ENCODE peak calls at places on chromosomes 5 and 9, in four cellular contexts. I is heart right ventricle; T is CD8-positive, alpha-beta T cell; G is HCT116. E is an unnamed sample.

GRCh38 chr5:174693697-174694400 is 30.5 kb upstream of the MSX2 start:
- DNase-seq in T (no peak), G (no peak), I (no peak), E (peak)

GRCh38 chr5:100803391-100803790 is 99.7 kb downstream of the ST8SIA4 start:
- DNase-seq in G (no peak), I (no peak), T (no peak), E (no peak)

GRCh38 chr9:119092125-119092524 is 277.1 kb downstream of the BRINP1 start:
- DNase-seq in G (no peak), T (no peak), I (no peak), E (peak)

GRCh38 chr5:91499943-91500531 is 116.9 kb upstream of the ARRDC3 start:
- DNase-seq in T (no peak), I (no peak), G (peak), E (no peak)

GRCh38 chr5:121695307-121695706 is 156.4 kb upstream of the FTMT start:
- DNase-seq in I (no peak), T (no peak), G (no peak), E (no peak)

GRCh38 chr9:26755476-26755875 is 137.1 kb downstream of the CAAP1 start:
- DNase-seq in G (no peak), I (no peak), T (no peak), E (no peak)

GRCh38 chr9:78695521-78695920 is 398.6 kb downstream of the PSAT1 start:
- DNase-seq in I (no peak), G (no peak), T (no peak), E (no peak)

GRCh38 chr5:112254303-112254702 is 164.8 kb downstream of the EPB41L4A start:
- DNase-seq in I (no peak), G (no peak), T (no peak), E (no peak)

GRCh38 chr5:157107508-157107907 is 1.3 kb downstream of the HAVCR2 start:
- DNase-seq in T (no peak), I (no peak), G (no peak), E (no peak)

GRCh38 chr5:179679014-179679674 is 1.7 kb downstream of the CBY3 start:
- DNase-seq in T (peak), G (no peak), I (peak), E (no peak)

GRCh38 chr5:162256711-162257110 is 189.1 kb downstream of the GABRG2 start:
- DNase-seq in T (no peak), I (no peak), G (no peak), E (no peak)

GRCh38 chr9:80793706-80794105 is 895.6 kb downstream of the TLE1 start:
- DNase-seq in I (no peak), G (no peak), T (no peak), E (no peak)

GRCh38 chr5:36450229-36451024 is 148.7 kb upstream of the RANBP3L start:
- DNase-seq in I (no peak), G (no peak), T (no peak), E (no peak)

GRCh38 chr5:62354028-62354874 is 48.2 kb downstream of the KIF2A start:
- DNase-seq in T (no peak), I (no peak), G (peak), E (no peak)

GRCh38 chr9:76901801-76902200 is 4.1 kb downstream of the PRUNE2 start:
- DNase-seq in T (no peak), G (no peak), I (no peak), E (no peak)

GRCh38 chr9:17075758-17076485 is 58.9 kb upstream of the CNTLN start:
- DNase-seq in T (no peak), I (no peak), G (no peak), E (no peak)

GRCh38 chr5:6333182-6333905 is 45.0 kb downstream of the MED10 start:
- DNase-seq in G (no peak), T (no peak), I (no peak), E (no peak)

GRCh38 chr5:64384761-64385160 is 121.1 kb upstream of the RGS7BP start:
- DNase-seq in T (no peak), G (peak), I (no peak), E (no peak)

GRCh38 chr9:2679011-2679410 is 38.3 kb upstream of the KCNV2 start:
- DNase-seq in G (no peak), T (no peak), I (no peak), E (no peak)

GRCh38 chr9:4026925-4027324 is 272.9 kb downstream of the GLIS3 start:
- DNase-seq in T (no peak), I (no peak), G (no peak), E (no peak)

GRCh38 chr9:99184073-99184426 is 37.7 kb downstream of the ALG2 start:
- DNase-seq in T (no peak), I (peak), G (no peak), E (no peak)

GRCh38 chr5:68253612-68254341 is 38.2 kb downstream of the PIK3R1 start:
- DNase-seq in G (no peak), I (no peak), T (no peak), E (no peak)

GRCh38 chr9:4832786-4833579 is 40.2 kb downstream of the RCL1 start:
- DNase-seq in I (no peak), G (peak), T (no peak), E (no peak)

GRCh38 chr5:37090123-37090726 is 159.0 kb downstream of the CPLANE1 start:
- DNase-seq in T (no peak), I (no peak), G (no peak), E (peak)

GRCh38 chr5:145975001-145975360 is 38.6 kb downstream of the SH3RF2 start:
- DNase-seq in G (no peak), T (no peak), I (peak), E (no peak)

GRCh38 chr5:164472150-164472549 is 966.7 kb downstream of the MAT2B start:
- DNase-seq in T (no peak), I (no peak), G (no peak), E (no peak)

GRCh38 chr9:38057416-38058195 is 11.4 kb downstream of the SHB start:
- DNase-seq in T (no peak), G (no peak), I (no peak), E (no peak)

GRCh38 chr5:172173771-172174170 is 14.3 kb downstream of the STK10 start:
- DNase-seq in G (no peak), T (peak), I (no peak), E (no peak)

GRCh38 chr5:39586185-39586584 is 161.4 kb upstream of the DAB2 start:
- DNase-seq in I (no peak), G (no peak), T (no peak), E (no peak)

GRCh38 chr5:112419596-112420110 is 576 bp upstream of the EPB41L4A start:
- DNase-seq in G (peak), T (no peak), I (peak), E (no peak)

GRCh38 chr5:122789461-122790171 is 14.7 kb downstream of the SNX2 start:
- DNase-seq in G (no peak), I (no peak), T (no peak), E (no peak)

GRCh38 chr5:157186309-157187045 is 5.8 kb downstream of the ITK start:
- DNase-seq in G (no peak), T (no peak), I (no peak), E (no peak)

GRCh38 chr5:109703827-109704226 is 14.1 kb downstream of the MAN2A1 start:
- DNase-seq in G (no peak), T (no peak), I (no peak), E (no peak)

GRCh38 chr9:136044207-136044970 is 50.7 kb downstream of the NACC2 start:
- DNase-seq in I (no peak), G (no peak), T (no peak), E (no peak)

GRCh38 chr5:176536132-176536901 is 885 bp downstream of the RNF44 start:
- DNase-seq in T (peak), I (peak), G (no peak), E (no peak)

GRCh38 chr5:120465281-120465961 is 1.3 kb downstream of the PRR16 start:
- DNase-seq in G (no peak), I (peak), T (no peak), E (no peak)

GRCh38 chr5:123147741-123148140 is 58.7 kb downstream of the PRDM6 start:
- DNase-seq in G (no peak), T (no peak), I (no peak), E (no peak)

GRCh38 chr5:137622850-137623249 is 113.0 kb downstream of the KLHL3 start:
- DNase-seq in G (no peak), I (peak), T (no peak), E (peak)

GRCh38 chr5:171668097-171668412 is 117.6 kb upstream of the SMIM23 start:
- DNase-seq in G (no peak), T (no peak), I (no peak), E (no peak)

GRCh38 chr9:18675345-18675744 is 201.4 kb downstream of the ADAMTSL1 start:
- DNase-seq in I (no peak), G (no peak), T (no peak), E (no peak)

GRCh38 chr5:72859127-72859526 is 42.7 kb downstream of the TNPO1 start:
- DNase-seq in G (no peak), T (no peak), I (no peak), E (no peak)

GRCh38 chr5:72857396-72857795 is 40.9 kb downstream of the TNPO1 start:
- DNase-seq in T (no peak), G (no peak), I (no peak), E (no peak)

GRCh38 chr5:72855821-72856220 is 39.4 kb downstream of the TNPO1 start:
- DNase-seq in I (no peak), G (no peak), T (no peak), E (no peak)

DNA sequence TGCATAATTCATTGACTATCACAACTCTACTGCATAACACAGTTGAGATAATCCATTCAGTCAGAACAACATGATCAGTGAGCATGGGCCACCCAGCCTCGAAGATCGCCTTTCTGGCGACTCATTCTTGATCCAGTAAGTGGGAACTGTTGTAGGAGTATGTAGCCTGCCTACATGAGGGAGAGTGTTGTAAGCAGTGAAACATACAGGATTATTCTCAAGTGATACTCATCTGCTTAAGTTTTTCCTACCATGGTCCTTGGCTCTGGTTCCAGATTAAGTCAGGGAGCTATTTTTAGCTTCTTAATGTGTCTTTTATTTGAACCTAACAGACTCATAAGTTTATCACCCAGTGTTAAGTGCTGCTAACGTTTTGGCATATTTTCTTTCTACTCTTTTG is 44.0 kb downstream of the TNPO1 start:
- DNase-seq in G (no peak), I (no peak), T (no peak), E (no peak)
- TF ChIP-seq CTCF in G (no peak), I (no peak), T (no peak), E (no peak)

GRCh38 chr9:121302341-121302740 is 34.4 kb downstream of the GSN start:
- DNase-seq in T (no peak), G (no peak), I (no peak), E (no peak)
- H3K4me3 ChIP-seq in T (no peak), G (no peak), I (peak), E (no peak)

GRCh38 chr5:160643588-160643987 is 208.4 kb downstream of the ATP10B start:
- DNase-seq in I (no peak), G (no peak), T (no peak), E (no peak)

GRCh38 chr5:160646033-160646432 is 206.0 kb downstream of the ATP10B start:
- DNase-seq in I (no peak), T (no peak), G (no peak), E (no peak)

GRCh38 chr5:160651682-160652645 is 200.0 kb downstream of the ATP10B start:
- DNase-seq in I (no peak), G (no peak), T (no peak), E (no peak)

DNA sequence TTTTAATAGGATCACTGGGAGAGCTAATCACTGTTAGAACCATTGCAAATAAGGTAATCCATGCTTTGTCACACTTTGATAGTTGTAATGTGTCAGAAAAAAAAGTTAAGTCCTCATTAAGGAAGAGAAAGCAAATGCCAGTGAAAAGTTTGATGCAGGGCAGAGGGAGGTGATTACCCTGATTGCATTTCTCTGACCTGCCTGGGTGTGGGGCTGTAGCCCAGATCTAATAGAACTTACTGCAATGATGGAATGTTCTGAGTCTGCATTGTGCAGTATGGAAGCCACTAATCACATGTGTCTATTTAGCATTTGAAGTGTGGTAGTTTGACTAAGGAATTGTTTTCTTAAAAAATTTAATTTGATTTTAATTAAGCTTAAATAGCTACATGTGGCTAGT is 202.7 kb downstream of the ATP10B start:
- DNase-seq in I (no peak), T (no peak), G (no peak), E (no peak)
- TF ChIP-seq CTCF in I (no peak), T (no peak), G (peak), E (peak)

GRCh38 chr5:55222819-55223124 is 4.3 kb downstream of the MCIDAS start:
- DNase-seq in G (no peak), T (no peak), I (no peak), E (no peak)

GRCh38 chr5:55222061-55222818 is 4.9 kb downstream of the MCIDAS start:
- DNase-seq in T (no peak), G (no peak), I (no peak), E (no peak)

GRCh38 chr5:55219770-55220169 is 7.3 kb downstream of the MCIDAS start:
- DNase-seq in I (no peak), G (no peak), T (no peak), E (no peak)

GRCh38 chr5:55218966-55219365 is 8.1 kb downstream of the MCIDAS start:
- DNase-seq in G (peak), I (no peak), T (no peak), E (peak)

GRCh38 chr5:55220433-55221185 is 6.5 kb downstream of the MCIDAS start:
- DNase-seq in I (no peak), T (no peak), G (no peak), E (no peak)
- H3K4me3 ChIP-seq in I (peak), T (peak), G (no peak), E (no peak)

DNA sequence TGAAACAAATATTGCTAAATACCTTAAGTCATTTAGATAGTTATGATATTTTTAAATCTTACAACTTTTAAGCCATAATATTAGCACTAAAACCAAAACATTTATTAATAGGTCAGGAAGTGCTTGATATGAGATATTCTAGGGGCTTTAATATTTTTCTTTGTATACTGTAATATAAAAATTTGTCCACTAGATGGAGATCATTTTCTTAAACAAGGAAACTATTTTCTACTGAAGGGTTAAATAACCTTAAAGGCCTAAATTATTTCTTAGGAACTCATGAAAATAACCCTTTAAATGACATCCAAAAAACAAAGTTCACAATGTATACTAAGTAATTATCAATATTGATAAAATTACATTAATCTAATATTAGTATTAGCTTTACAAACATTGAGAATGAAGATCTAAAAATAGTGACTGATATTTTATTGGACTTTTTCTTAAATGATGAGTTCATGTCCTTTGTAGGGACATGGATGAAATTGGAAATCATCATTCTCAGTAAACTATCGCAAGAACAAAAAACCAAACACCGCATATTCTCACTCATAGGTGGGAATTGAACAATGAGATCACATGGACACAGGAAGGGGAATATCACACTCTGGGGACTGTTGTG is 635.7 kb downstream of the RAB3C start:
- DNase-seq in I (no peak), G (no peak), T (no peak), E (no peak)
- TF ChIP-seq CTCF in I (peak), G (no peak), T (no peak), E (no peak)

GRCh38 chr9:90816690-90817089 is 15.1 kb downstream of the SYK start:
- DNase-seq in G (no peak), I (no peak), T (no peak), E (no peak)

GRCh38 chr9:90815944-90816357 is 14.3 kb downstream of the SYK start:
- DNase-seq in I (no peak), T (no peak), G (no peak), E (no peak)

GRCh38 chr9:90813523-90813922 is 11.9 kb downstream of the SYK start:
- DNase-seq in I (no peak), T (no peak), G (no peak), E (no peak)

GRCh38 chr9:90814355-90814754 is 12.7 kb downstream of the SYK start:
- DNase-seq in T (no peak), I (no peak), G (no peak), E (no peak)

GRCh38 chr9:90815183-90815943 is 13.7 kb downstream of the SYK start:
- DNase-seq in G (no peak), I (no peak), T (no peak), E (no peak)
- H3K4me3 ChIP-seq in G (no peak), I (no peak), T (no peak), E (no peak)

DNA sequence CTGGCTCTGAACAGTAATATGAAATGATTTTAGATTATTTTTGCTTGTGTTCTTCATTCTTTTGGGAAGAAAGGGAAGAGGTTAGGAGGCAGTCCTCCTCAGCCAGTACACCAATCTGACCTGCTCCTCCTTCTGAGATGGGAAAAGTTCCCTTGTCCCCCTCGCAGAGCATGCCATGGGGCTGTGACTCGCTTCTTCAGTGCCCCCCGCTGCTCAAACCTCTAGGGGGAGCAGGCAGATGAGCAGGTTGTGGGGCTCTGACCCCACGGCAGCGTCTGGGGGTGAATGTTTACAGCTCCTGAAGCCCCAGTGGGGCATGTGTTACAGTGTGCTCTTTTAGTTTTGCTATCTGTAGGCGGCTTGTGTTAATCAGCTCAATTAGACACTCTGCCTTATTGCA is 50.9 kb upstream of the KLF9 start:
- DNase-seq in I (no peak), T (no peak), G (no peak), E (no peak)
- TF ChIP-seq CTCF in I (no peak), T (no peak), G (no peak), E (no peak)

DNA sequence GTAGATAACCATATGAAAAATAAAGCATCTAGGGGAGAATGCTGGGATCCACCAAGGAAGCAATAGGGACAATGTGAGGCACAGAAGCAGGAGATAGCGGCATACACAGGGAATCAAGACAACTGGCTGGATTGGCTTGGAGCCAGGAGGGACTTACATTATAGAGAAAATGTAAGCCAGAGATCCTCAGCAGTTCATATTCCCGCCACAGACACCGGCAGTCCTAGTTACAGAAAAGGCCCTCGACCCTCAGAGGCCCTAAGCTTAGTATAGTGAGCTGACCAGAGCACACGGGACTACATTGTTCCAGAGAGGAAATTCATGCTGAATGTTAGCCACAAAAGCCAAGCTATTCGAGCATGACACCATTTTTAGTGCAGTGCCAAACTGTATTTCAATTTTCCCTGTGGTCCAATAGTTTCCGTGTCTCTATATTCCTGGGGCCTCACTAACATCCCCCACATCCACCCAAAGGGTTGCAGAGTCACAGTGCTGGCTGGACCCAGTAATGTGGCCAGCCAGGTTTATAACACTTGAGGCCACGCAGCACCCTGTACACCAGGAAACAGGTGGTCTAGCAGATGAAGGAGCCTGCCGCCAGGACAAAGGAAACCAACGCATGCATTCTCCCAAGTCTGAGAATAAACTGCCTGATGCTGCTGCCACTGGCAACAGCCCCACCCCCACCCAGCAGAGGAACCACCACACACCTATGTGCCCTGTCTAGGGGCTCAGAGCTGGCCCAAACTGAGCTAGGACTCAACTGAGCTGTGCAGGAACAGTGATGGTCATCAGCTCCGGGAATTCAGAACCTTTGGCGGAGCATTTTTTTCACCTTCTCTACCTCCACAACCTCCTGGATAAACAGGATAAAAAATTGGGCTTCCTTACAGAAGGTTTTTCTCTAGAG is 693.2 kb upstream of the CHD1 start:
- DNase-seq in T (no peak), I (no peak), G (no peak), E (no peak)
- H3K4me3 ChIP-seq in T (no peak), I (no peak), G (no peak), E (no peak)